ENCODE peak calls at places on chromosome 15, in eight cellular contexts. D, S, N, E, J, I, B and W are unnamed samples.

GRCh38 chr15:91984006-91984405 is 130.5 kb downstream of the SLCO3A1 start:
- DNase-seq in S (no peak), J (no peak), E (no peak), D (no peak), I (no peak), N (no peak), B (no peak), W (no peak)

GRCh38 chr15:36996121-36996520 is 104.2 kb downstream of the MEIS2 start:
- DNase-seq in N (no peak), B (no peak), S (no peak), I (no peak), E (no peak), D (no peak), J (no peak), W (no peak)

GRCh38 chr15:63041982-63042878 is at the start of gene TPM1:
- DNase-seq in B (peak; percentile 97), I (peak; percentile 97), S (peak; percentile 91), J (no peak), E (peak; percentile 91), D (peak; percentile 97), N (no peak), W (peak; percentile 54)

GRCh38 chr15:69578792-69579587 is 126.4 kb downstream of the RPLP1 start:
- DNase-seq in S (no peak), D (no peak), E (no peak), J (no peak), N (no peak), B (no peak), I (peak; percentile 97), W (peak; percentile 28)

GRCh38 chr15:57521503-57521902 is 70.2 kb upstream of the MYZAP start:
- DNase-seq in E (no peak), B (no peak), D (no peak), J (no peak), S (no peak), I (no peak), N (no peak), W (no peak)

GRCh38 chr15:52289629-52290081 is 5.9 kb downstream of the MYO5C start:
- DNase-seq in B (no peak), S (no peak), I (no peak), D (no peak), E (no peak), N (no peak), J (no peak), W (peak; percentile 8)

GRCh38 chr15:72796210-72796514 is 12.6 kb upstream of the ADPGK start:
- DNase-seq in E (no peak), B (no peak), I (no peak), J (no peak), D (no peak), N (no peak), S (no peak), W (no peak)

GRCh38 chr15:71133734-71134464 is 18.6 kb downstream of the THSD4 start:
- DNase-seq in N (no peak), D (no peak), I (no peak), J (no peak), E (peak; percentile 41), B (no peak), S (no peak), W (no peak)

GRCh38 chr15:31062965-31063355 is 38.6 kb downstream of the TRPM1 start:
- DNase-seq in E (peak; percentile 28), S (no peak), B (no peak), I (no peak), N (no peak), D (no peak), J (no peak), W (no peak)

GRCh38 chr15:86040360-86041095 is 39.1 kb upstream of the AGBL1 start:
- DNase-seq in N (no peak), B (no peak), I (no peak), J (no peak), E (no peak), D (no peak), S (peak; percentile 18), W (no peak)

GRCh38 chr15:70757627-70758026 is 5.7 kb downstream of the UACA start:
- DNase-seq in I (no peak), E (no peak), S (no peak), B (no peak), N (no peak), D (no peak), J (no peak), W (no peak)

GRCh38 chr15:79035111-79035601 is 55.4 kb downstream of the RASGRF1 start:
- DNase-seq in N (no peak), D (no peak), I (no peak), S (no peak), E (no peak), J (no peak), B (no peak), W (no peak)

GRCh38 chr15:57732526-57733331 is 26.2 kb downstream of the POLR2M start:
- DNase-seq in S (no peak), N (no peak), I (no peak), J (no peak), B (peak; percentile 90), E (peak; percentile 52), D (no peak), W (peak; percentile 44)

GRCh38 chr15:58931985-58932384 is 1.5 kb downstream of the SLTM start:
- DNase-seq in J (no peak), D (no peak), I (no peak), N (no peak), B (no peak), E (peak; percentile 20), S (no peak), W (peak; percentile 49)

GRCh38 chr15:30922469-30923311 is 19.0 kb downstream of the FAN1 start:
- DNase-seq in I (no peak), N (no peak), S (peak; percentile 79), E (no peak), B (no peak), J (no peak), D (peak; percentile 75), W (peak; percentile 38)

GRCh38 chr15:81326466-81327212 is 2.7 kb upstream of the STARD5 start:
- DNase-seq in D (no peak), B (no peak), J (no peak), E (no peak), I (no peak), S (no peak), N (no peak), W (no peak)

GRCh38 chr15:87949934-87950298 is 306.6 kb downstream of the NTRK3 start:
- DNase-seq in S (no peak), N (no peak), E (no peak), I (peak; percentile 86), B (no peak), J (no peak), D (no peak), W (no peak)

GRCh38 chr15:100986158-100986896 is 67.2 kb downstream of the LRRK1 start:
- DNase-seq in N (no peak), E (no peak), J (no peak), B (no peak), I (no peak), D (no peak), S (no peak), W (no peak)

GRCh38 chr15:101031203-101031602 is 112.0 kb downstream of the LRRK1 start:
- DNase-seq in I (peak; percentile 28), E (peak; percentile 3), S (no peak), J (no peak), D (peak; percentile 46), N (no peak), B (peak; percentile 87), W (no peak)

DNA sequence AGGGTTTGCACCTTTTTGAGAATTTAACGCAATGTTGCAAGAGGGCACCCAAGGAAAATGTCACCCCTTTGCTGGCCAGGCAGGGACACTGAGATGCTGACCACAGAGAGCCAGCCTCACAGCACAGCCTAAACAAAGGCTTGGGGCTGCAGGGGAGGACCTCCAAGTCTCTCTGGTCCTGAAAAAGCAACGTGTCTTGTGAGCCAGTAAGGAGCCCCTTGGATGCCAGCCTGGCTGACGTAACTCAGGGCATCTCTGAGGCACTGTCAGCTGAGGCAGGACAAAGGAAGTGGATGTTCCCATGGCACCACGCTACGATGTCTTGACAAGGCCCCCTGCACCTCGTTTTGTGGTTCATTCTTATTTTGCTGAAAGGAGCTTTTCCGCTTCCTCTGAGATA is 160.6 kb downstream of the OR4M2 start:
- DNase-seq in E (no peak), B (no peak), I (no peak), D (no peak), J (no peak), N (no peak), S (no peak), W (no peak)
- H3K9me3 ChIP-seq in E (no peaks in the 10 kb centered on the region), B (no peaks in the 10 kb centered on the region), I (no peaks in the 10 kb centered on the region), D (no peaks in the 10 kb centered on the region), J (no peaks in the 10 kb centered on the region), N (no peaks in the 10 kb centered on the region), S (no peaks in the 10 kb centered on the region), W (no peaks in the 10 kb centered on the region)

DNA sequence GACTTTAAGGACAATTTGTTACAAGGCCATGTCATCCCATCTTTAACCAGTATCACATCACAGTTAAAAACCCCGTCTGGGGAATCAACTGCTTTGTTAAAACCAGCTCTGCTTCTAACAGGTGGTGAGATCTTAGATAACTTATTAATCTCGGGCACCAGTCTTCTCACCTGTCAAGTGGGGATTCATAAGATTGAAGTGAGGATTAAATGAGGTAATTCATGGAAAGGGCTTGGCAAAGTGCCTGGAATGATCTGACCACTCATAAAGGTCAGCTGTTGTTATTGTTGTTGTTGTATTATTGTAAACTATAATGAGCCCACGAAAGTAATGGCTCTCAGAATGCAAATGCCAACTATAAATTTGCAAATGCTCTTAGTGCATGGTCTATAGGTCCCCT is 30.1 kb upstream of the SLC24A5 start:
- DNase-seq in E (no peak), B (no peak), N (no peak), D (no peak), J (no peak), I (no peak), S (no peak), W (no peak)
- H3K9me3 ChIP-seq in E (no peaks in the 10 kb centered on the region), B (no peaks in the 10 kb centered on the region), N (no peaks in the 10 kb centered on the region), D (no peaks in the 10 kb centered on the region), J (no peaks in the 10 kb centered on the region), I (no peaks in the 10 kb centered on the region), S (peaks cover 20% of the 10 kb centered on the region), W (no peaks in the 10 kb centered on the region)

GRCh38 chr15:25051399-25052154 is 96.8 kb downstream of the SNRPN start:
- DNase-seq in B (peak; percentile 72), E (no peak), S (no peak), N (no peak), J (no peak), D (peak; percentile 32), I (peak; percentile 28), W (no peak)
- H3K9me3 ChIP-seq in B (peaks cover 100% of the 10 kb centered on the region), E (peaks cover 23% of the 10 kb centered on the region), S (peaks cover 99% of the 10 kb centered on the region), N (peaks cover 85% of the 10 kb centered on the region), J (peaks cover 91% of the 10 kb centered on the region), D (peaks cover 63% of the 10 kb centered on the region), I (peaks cover 100% of the 10 kb centered on the region), W (no peaks in the 10 kb centered on the region)

GRCh38 chr15:64400583-64400982 is 12.9 kb downstream of the TRIP4 start:
- DNase-seq in E (no peak), N (no peak), S (no peak), D (no peak), B (no peak), I (no peak), J (no peak), W (no peak)

GRCh38 chr15:64396790-64397189 is 9.2 kb downstream of the TRIP4 start:
- DNase-seq in B (no peak), N (no peak), D (no peak), S (no peak), E (no peak), I (no peak), J (no peak), W (no peak)

DNA sequence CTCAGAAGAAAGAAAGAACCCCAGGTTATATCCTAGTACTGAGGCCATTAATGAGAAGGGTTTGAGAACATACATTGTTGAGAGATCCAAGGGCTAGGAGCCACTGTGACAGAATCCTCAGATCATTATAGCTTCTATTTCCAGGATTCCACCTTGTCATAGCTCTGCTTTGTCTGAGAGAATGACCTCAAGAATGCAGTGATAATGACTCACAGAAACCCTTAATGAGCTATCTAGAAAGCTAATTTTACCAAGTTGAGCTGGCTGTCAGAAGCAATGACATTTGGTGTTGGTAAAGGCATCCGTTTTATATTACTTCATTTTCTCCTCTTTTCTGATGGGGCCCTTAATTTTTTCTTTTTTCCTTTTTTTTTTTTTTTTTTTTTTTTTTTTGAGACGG is 10.9 kb downstream of the TRIP4 start:
- DNase-seq in S (no peak), J (no peak), N (no peak), D (no peak), E (no peak), I (no peak), B (no peak), W (no peak)
- H3K9me3 ChIP-seq in S (no peaks in the 10 kb centered on the region), J (no peaks in the 10 kb centered on the region), N (no peaks in the 10 kb centered on the region), D (no peaks in the 10 kb centered on the region), E (no peaks in the 10 kb centered on the region), I (no peaks in the 10 kb centered on the region), B (no peaks in the 10 kb centered on the region), W (no peaks in the 10 kb centered on the region)